ENCODE peak calls at places on chromosomes 5 and 9, in ten cellular contexts. One of them, this sample, is unnamed.

GRCh38 chr9:1200847-1201251 is 150.7 kb downstream of the DMRT2 start:
- DNase-seq in HCT116: no peak
- DNase-seq in sigmoid colon: no peak
- DNase-seq in A549: no peak
- DNase-seq in body of pancreas: peak; percentile 46
- DNase-seq in heart left ventricle: no peak
- DNase-seq in esophagus squamous epithelium: no peak
- DNase-seq in erythroblast: no peak
- DNase-seq in spleen: no peak
- DNase-seq in H54: no peak
- DNase-seq in this sample: no peak

GRCh38 chr5:14217587-14217986 is 74.4 kb downstream of the TRIO start:
- DNase-seq in sigmoid colon: no peak
- DNase-seq in H54: no peak
- DNase-seq in A549: no peak
- DNase-seq in spleen: no peak
- DNase-seq in esophagus squamous epithelium: no peak
- DNase-seq in heart left ventricle: no peak
- DNase-seq in erythroblast: no peak
- DNase-seq in HCT116: no peak
- DNase-seq in body of pancreas: no peak
- DNase-seq in this sample: no peak

GRCh38 chr9:124590886-124591641 is 83.9 kb upstream of the NR5A1 start:
- DNase-seq in esophagus squamous epithelium: no peak
- DNase-seq in heart left ventricle: no peak
- DNase-seq in spleen: no peak
- DNase-seq in A549: no peak
- DNase-seq in sigmoid colon: no peak
- DNase-seq in H54: no peak
- DNase-seq in body of pancreas: no peak
- DNase-seq in HCT116: no peak
- DNase-seq in erythroblast: no peak
- DNase-seq in this sample: no peak

GRCh38 chr9:103904242-103904641 is 189.9 kb upstream of the SMC2 start:
- DNase-seq in esophagus squamous epithelium: no peak
- DNase-seq in A549: no peak
- DNase-seq in spleen: no peak
- DNase-seq in heart left ventricle: no peak
- DNase-seq in body of pancreas: no peak
- DNase-seq in erythroblast: no peak
- DNase-seq in HCT116: no peak
- DNase-seq in sigmoid colon: no peak
- DNase-seq in H54: no peak
- DNase-seq in this sample: no peak

GRCh38 chr5:122907238-122907637 is 61.8 kb downstream of the SNX24 start:
- DNase-seq in body of pancreas: no peak
- DNase-seq in H54: peak; percentile 62
- DNase-seq in HCT116: no peak
- DNase-seq in esophagus squamous epithelium: no peak
- DNase-seq in erythroblast: no peak
- DNase-seq in heart left ventricle: no peak
- DNase-seq in sigmoid colon: no peak
- DNase-seq in A549: peak; percentile 35
- DNase-seq in spleen: no peak
- DNase-seq in this sample: no peak

GRCh38 chr5:63401434-63402046 is 560.7 kb downstream of the HTR1A start:
- DNase-seq in H54: peak; percentile 2
- DNase-seq in A549: peak; percentile 8
- DNase-seq in sigmoid colon: no peak
- DNase-seq in HCT116: peak; percentile 6
- DNase-seq in heart left ventricle: peak; percentile 58
- DNase-seq in esophagus squamous epithelium: no peak
- DNase-seq in spleen: no peak
- DNase-seq in body of pancreas: peak; percentile 60
- DNase-seq in erythroblast: peak; percentile 35
- DNase-seq in this sample: no peak

GRCh38 chr5:78499485-78499884 is 139.1 kb downstream of the SCAMP1 start:
- DNase-seq in erythroblast: no peak
- DNase-seq in heart left ventricle: no peak
- DNase-seq in A549: no peak
- DNase-seq in body of pancreas: no peak
- DNase-seq in spleen: no peak
- DNase-seq in sigmoid colon: no peak
- DNase-seq in H54: no peak
- DNase-seq in HCT116: no peak
- DNase-seq in esophagus squamous epithelium: no peak
- DNase-seq in this sample: no peak

GRCh38 chr9:2125909-2126308 is 110.8 kb downstream of the SMARCA2 start:
- DNase-seq in HCT116: no peak
- DNase-seq in H54: no peak
- DNase-seq in spleen: no peak
- DNase-seq in A549: no peak
- DNase-seq in sigmoid colon: no peak
- DNase-seq in body of pancreas: no peak
- DNase-seq in heart left ventricle: no peak
- DNase-seq in esophagus squamous epithelium: no peak
- DNase-seq in erythroblast: peak; percentile 56
- DNase-seq in this sample: no peak

GRCh38 chr9:136060671-136061371 is 34.3 kb downstream of the NACC2 start:
- DNase-seq in heart left ventricle: peak; percentile 47
- DNase-seq in A549: no peak
- DNase-seq in HCT116: no peak
- DNase-seq in body of pancreas: no peak
- DNase-seq in spleen: no peak
- DNase-seq in H54: no peak
- DNase-seq in erythroblast: no peak
- DNase-seq in sigmoid colon: peak; percentile 60
- DNase-seq in esophagus squamous epithelium: no peak
- DNase-seq in this sample: peak; percentile 12

GRCh38 chr5:143231426-143231825 is 172.1 kb downstream of the NR3C1 start:
- DNase-seq in HCT116: no peak
- DNase-seq in esophagus squamous epithelium: no peak
- DNase-seq in H54: no peak
- DNase-seq in spleen: no peak
- DNase-seq in A549: no peak
- DNase-seq in sigmoid colon: peak; percentile 7
- DNase-seq in heart left ventricle: no peak
- DNase-seq in erythroblast: no peak
- DNase-seq in body of pancreas: no peak
- DNase-seq in this sample: no peak

GRCh38 chr9:130309689-130310455 is 44.3 kb downstream of the HMCN2 start:
- DNase-seq in erythroblast: no peak
- DNase-seq in heart left ventricle: peak; percentile 36
- DNase-seq in HCT116: no peak
- DNase-seq in esophagus squamous epithelium: no peak
- DNase-seq in sigmoid colon: no peak
- DNase-seq in body of pancreas: no peak
- DNase-seq in H54: no peak
- DNase-seq in spleen: no peak
- DNase-seq in A549: no peak
- DNase-seq in this sample: no peak

GRCh38 chr5:56827043-56827442 is 11.7 kb downstream of the MAP3K1 start:
- DNase-seq in A549: peak; percentile 33
- DNase-seq in erythroblast: peak; percentile 10
- DNase-seq in heart left ventricle: no peak
- DNase-seq in esophagus squamous epithelium: no peak
- DNase-seq in H54: no peak
- DNase-seq in body of pancreas: no peak
- DNase-seq in HCT116: no peak
- DNase-seq in sigmoid colon: no peak
- DNase-seq in spleen: peak; percentile 61
- DNase-seq in this sample: no peak

GRCh38 chr5:79503794-79504495 is 10.0 kb downstream of the HOMER1 start:
- DNase-seq in A549: no peak
- DNase-seq in spleen: no peak
- DNase-seq in HCT116: no peak
- DNase-seq in esophagus squamous epithelium: no peak
- DNase-seq in sigmoid colon: no peak
- DNase-seq in heart left ventricle: no peak
- DNase-seq in erythroblast: no peak
- DNase-seq in body of pancreas: no peak
- DNase-seq in H54: no peak
- DNase-seq in this sample: no peak

GRCh38 chr5:158780656-158781237 is 319.0 kb downstream of the EBF1 start:
- DNase-seq in body of pancreas: no peak
- DNase-seq in esophagus squamous epithelium: no peak
- DNase-seq in heart left ventricle: no peak
- DNase-seq in sigmoid colon: no peak
- DNase-seq in erythroblast: no peak
- DNase-seq in spleen: no peak
- DNase-seq in HCT116: no peak
- DNase-seq in H54: no peak
- DNase-seq in A549: no peak
- DNase-seq in this sample: no peak

GRCh38 chr9:83474631-83475030 is 63.6 kb downstream of the FRMD3 start:
- DNase-seq in body of pancreas: no peak
- DNase-seq in esophagus squamous epithelium: no peak
- DNase-seq in erythroblast: no peak
- DNase-seq in spleen: no peak
- DNase-seq in H54: no peak
- DNase-seq in heart left ventricle: no peak
- DNase-seq in HCT116: no peak
- DNase-seq in sigmoid colon: no peak
- DNase-seq in A549: no peak
- DNase-seq in this sample: no peak

GRCh38 chr5:93602261-93603149 is 19.5 kb downstream of the NR2F1 start:
- DNase-seq in A549: no peak
- DNase-seq in erythroblast: no peak
- DNase-seq in body of pancreas: no peak
- DNase-seq in HCT116: no peak
- DNase-seq in spleen: no peak
- DNase-seq in esophagus squamous epithelium: no peak
- DNase-seq in heart left ventricle: no peak
- DNase-seq in H54: no peak
- DNase-seq in sigmoid colon: no peak
- DNase-seq in this sample: no peak

GRCh38 chr5:16528382-16528849 is 62.8 kb upstream of the ZNF622 start:
- DNase-seq in spleen: no peak
- DNase-seq in erythroblast: no peak
- DNase-seq in body of pancreas: no peak
- DNase-seq in H54: no peak
- DNase-seq in A549: no peak
- DNase-seq in heart left ventricle: no peak
- DNase-seq in esophagus squamous epithelium: no peak
- DNase-seq in sigmoid colon: no peak
- DNase-seq in HCT116: no peak
- DNase-seq in this sample: no peak
- TF ChIP-seq POLR2A in spleen: no peak
- TF ChIP-seq POLR2A in erythroblast: no peak
- TF ChIP-seq POLR2A in body of pancreas: no peak
- TF ChIP-seq POLR2A in H54: no peak
- TF ChIP-seq POLR2A in A549: no peak
- TF ChIP-seq POLR2A in heart left ventricle: no peak
- TF ChIP-seq POLR2A in esophagus squamous epithelium: no peak
- TF ChIP-seq POLR2A in sigmoid colon: no peak
- TF ChIP-seq POLR2A in HCT116: peak; percentile 54
- TF ChIP-seq POLR2A in this sample: no peak

GRCh38 chr5:180474569-180474968 is 19.6 kb upstream of the CNOT6 start:
- DNase-seq in body of pancreas: no peak
- DNase-seq in heart left ventricle: no peak
- DNase-seq in H54: no peak
- DNase-seq in erythroblast: no peak
- DNase-seq in esophagus squamous epithelium: no peak
- DNase-seq in spleen: peak; percentile 43
- DNase-seq in sigmoid colon: no peak
- DNase-seq in A549: no peak
- DNase-seq in HCT116: no peak
- DNase-seq in this sample: no peak
- TF ChIP-seq POLR2A in body of pancreas: no peak
- TF ChIP-seq POLR2A in heart left ventricle: no peak
- TF ChIP-seq POLR2A in H54: no peak
- TF ChIP-seq POLR2A in erythroblast: no peak
- TF ChIP-seq POLR2A in esophagus squamous epithelium: no peak
- TF ChIP-seq POLR2A in spleen: no peak
- TF ChIP-seq POLR2A in sigmoid colon: no peak
- TF ChIP-seq POLR2A in A549: no peak
- TF ChIP-seq POLR2A in HCT116: no peak
- TF ChIP-seq POLR2A in this sample: no peak

DNA sequence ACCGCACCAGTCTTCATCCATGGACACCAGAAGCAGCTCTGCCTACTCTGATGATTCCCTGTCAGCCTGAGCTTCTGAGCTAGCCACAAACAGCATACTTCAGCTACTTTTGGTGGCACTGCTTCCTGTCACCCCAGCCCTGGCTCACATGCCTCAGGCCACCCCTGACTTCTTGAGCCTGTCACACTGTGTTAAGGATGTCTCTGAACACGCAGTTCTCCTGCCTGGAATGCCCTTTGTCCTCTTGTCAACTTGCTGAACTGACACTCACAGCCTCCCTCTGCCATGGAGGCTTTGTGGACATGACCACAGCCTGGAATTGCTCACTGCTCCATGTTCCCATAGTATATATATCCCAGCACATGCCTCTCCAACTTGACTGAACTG is 7.2 kb downstream of the MACROH2A1 start:
- DNase-seq in esophagus squamous epithelium: no peak
- DNase-seq in A549: no peak
- DNase-seq in body of pancreas: no peak
- DNase-seq in HCT116: no peak
- DNase-seq in sigmoid colon: no peak
- DNase-seq in H54: no peak
- DNase-seq in erythroblast: no peak
- DNase-seq in heart left ventricle: no peak
- DNase-seq in spleen: no peak
- DNase-seq in this sample: no peak
- TF ChIP-seq POLR2A in esophagus squamous epithelium: peak; percentile 1
- TF ChIP-seq POLR2A in A549: no peak
- TF ChIP-seq POLR2A in body of pancreas: no peak
- TF ChIP-seq POLR2A in HCT116: no peak
- TF ChIP-seq POLR2A in sigmoid colon: no peak
- TF ChIP-seq POLR2A in H54: no peak
- TF ChIP-seq POLR2A in erythroblast: no peak
- TF ChIP-seq POLR2A in heart left ventricle: no peak
- TF ChIP-seq POLR2A in spleen: no peak
- TF ChIP-seq POLR2A in this sample: no peak

DNA sequence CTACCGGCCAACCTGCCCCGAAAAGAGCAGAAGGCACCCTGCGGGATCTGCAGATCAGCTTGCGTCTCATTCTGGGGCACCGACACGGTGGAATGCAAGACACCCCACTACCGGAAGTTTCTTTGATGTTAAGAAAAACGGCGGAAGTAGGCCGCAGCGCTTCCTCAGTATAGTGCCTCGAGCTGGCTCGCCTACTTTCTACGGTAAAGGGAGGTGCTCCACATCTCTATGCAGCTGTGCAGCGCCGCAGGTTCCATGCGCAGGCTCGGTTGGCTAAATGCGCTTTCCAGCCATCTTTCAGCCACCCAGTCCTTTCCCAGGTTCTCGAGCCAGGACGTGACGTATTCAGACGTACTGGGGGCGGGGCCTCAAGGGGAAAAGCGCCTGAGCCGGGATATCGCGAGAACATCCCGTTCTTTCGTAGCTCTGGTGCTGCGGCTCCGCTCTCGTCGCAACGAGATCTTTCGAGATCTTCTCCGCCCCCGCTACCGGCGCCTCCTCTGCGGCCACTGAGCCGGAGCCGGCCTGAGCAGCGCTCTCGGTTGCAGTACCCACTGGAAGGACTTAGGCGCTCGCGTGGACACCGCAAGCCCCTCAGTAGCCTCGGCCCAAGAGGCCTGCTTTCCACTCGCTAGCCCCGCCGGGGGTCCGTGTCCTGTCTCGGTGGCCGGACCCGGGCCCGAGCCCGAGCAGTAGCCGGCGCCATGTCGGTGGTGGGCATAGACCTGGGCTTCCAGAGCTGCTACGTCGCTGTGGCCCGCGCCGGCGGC is at the start of gene HSPA4:
- DNase-seq in esophagus squamous epithelium: peak; percentile 89
- DNase-seq in H54: peak; percentile 89
- DNase-seq in A549: peak; percentile 97
- DNase-seq in heart left ventricle: peak; percentile 97
- DNase-seq in body of pancreas: peak; percentile 99
- DNase-seq in erythroblast: peak; percentile 99
- DNase-seq in spleen: peak; percentile 98
- DNase-seq in sigmoid colon: peak; percentile 99
- DNase-seq in HCT116: peak; percentile 97
- DNase-seq in this sample: peak; percentile 91
- TF ChIP-seq POLR2A in esophagus squamous epithelium: peak; percentile 96
- TF ChIP-seq POLR2A in H54: peak; percentile 64
- TF ChIP-seq POLR2A in A549: peak; percentile 75
- TF ChIP-seq POLR2A in heart left ventricle: peak; percentile 96
- TF ChIP-seq POLR2A in body of pancreas: peak; percentile 92
- TF ChIP-seq POLR2A in erythroblast: peak; percentile 99
- TF ChIP-seq POLR2A in spleen: peak; percentile 76
- TF ChIP-seq POLR2A in sigmoid colon: peak; percentile 89
- TF ChIP-seq POLR2A in HCT116: no peak
- TF ChIP-seq POLR2A in this sample: peak; percentile 97